ENCODE peak calls at places on chromosomes 4 and X, in ten cellular contexts. O is HFF-Myc, V is GM12865, L is fibroblast of the aortic adventitia, E is adipocyte, M is WERI-Rb-1, Q is PC-3, B is thoracic aorta, G is epithelial cell of esophagus, U is spleen. Y is an unnamed sample.

GRCh38 chrX:38999967-39000745 is 198.9 kb downstream of the MID1IP1 start:
- DNase-seq in O (peak; percentile 77), V (no peak), L (peak; percentile 49), E (peak; percentile 13), M (no peak), Q (no peak), B (no peak), G (no peak), U (no peak), Y (no peak)

GRCh38 chr4:60757986-60758385 is 442.1 kb upstream of the ADGRL3 start:
- DNase-seq in O (no peak), V (no peak), L (peak; percentile 60), E (peak; percentile 52), M (no peak), Q (peak; percentile 55), B (no peak), G (no peak), U (no peak), Y (no peak)

GRCh38 chr4:182837831-182838230 is 79.4 kb downstream of the DCTD start:
- DNase-seq in O (no peak), V (no peak), L (no peak), E (no peak), M (no peak), Q (no peak), B (no peak), G (no peak), U (no peak), Y (no peak)

GRCh38 chr4:124948976-124949597 is 236.6 kb upstream of the ANKRD50 start:
- DNase-seq in O (no peak), V (peak; percentile 2), L (peak; percentile 86), E (no peak), M (no peak), Q (peak; percentile 39), B (no peak), G (no peak), U (no peak), Y (no peak)

GRCh38 chr4:148793221-148793620 is 351.0 kb upstream of the NR3C2 start:
- DNase-seq in O (no peak), V (no peak), L (peak; percentile 7), E (no peak), M (no peak), Q (no peak), B (no peak), G (no peak), U (no peak), Y (no peak)

GRCh38 chr4:99817310-99817885 is 771 bp downstream of the DAPP1 start:
- DNase-seq in O (no peak), V (peak; percentile 50), L (no peak), E (no peak), M (no peak), Q (peak; percentile 53), B (no peak), G (peak; percentile 89), U (no peak), Y (no peak)

GRCh38 chrX:3713937-3714434 is 537 bp upstream of the PRKX start:
- DNase-seq in O (no peak), V (no peak), L (no peak), E (no peak), M (no peak), Q (peak; percentile 9), B (no peak), G (peak; percentile 31), U (no peak), Y (no peak)

GRCh38 chrX:119757646-119757978 is 776 bp upstream of the SOWAHD start:
- DNase-seq in O (no peak), V (no peak), L (no peak), E (no peak), M (no peak), Q (no peak), B (no peak), G (no peak), U (no peak), Y (no peak)

GRCh38 chrX:48705876-48706275 is 9.3 kb downstream of the SUV39H1 start:
- DNase-seq in O (no peak), V (no peak), L (no peak), E (no peak), M (no peak), Q (no peak), B (no peak), G (no peak), U (peak; percentile 69), Y (no peak)

GRCh38 chrX:48702032-48702431 is 5.5 kb downstream of the SUV39H1 start:
- DNase-seq in O (no peak), V (no peak), L (no peak), E (no peak), M (no peak), Q (no peak), B (no peak), G (no peak), U (peak; percentile 65), Y (no peak)

GRCh38 chrX:48703228-48703627 is 6.7 kb downstream of the SUV39H1 start:
- DNase-seq in O (no peak), V (no peak), L (no peak), E (no peak), M (no peak), Q (no peak), B (no peak), G (no peak), U (no peak), Y (no peak)

GRCh38 chrX:48702716-48703115 is 6.2 kb downstream of the SUV39H1 start:
- DNase-seq in O (no peak), V (no peak), L (no peak), E (no peak), M (no peak), Q (no peak), B (no peak), G (no peak), U (peak; percentile 13), Y (no peak)

GRCh38 chrX:48703642-48704481 is 7.3 kb downstream of the SUV39H1 start:
- DNase-seq in O (no peak), V (no peak), L (peak; percentile 20), E (no peak), M (no peak), Q (peak; percentile 90), B (no peak), G (peak; percentile 95), U (peak; percentile 38), Y (peak; percentile 80)
- H3K4me3 ChIP-seq in O (no peak overlapping the region), V (no peak overlapping the region), L (no peak overlapping the region), E (no peak overlapping the region), M (no peak overlapping the region), Q (no peak overlapping the region), B (no peak overlapping the region), G (no peak overlapping the region), U (no peak overlapping the region), Y (no peak overlapping the region)

DNA sequence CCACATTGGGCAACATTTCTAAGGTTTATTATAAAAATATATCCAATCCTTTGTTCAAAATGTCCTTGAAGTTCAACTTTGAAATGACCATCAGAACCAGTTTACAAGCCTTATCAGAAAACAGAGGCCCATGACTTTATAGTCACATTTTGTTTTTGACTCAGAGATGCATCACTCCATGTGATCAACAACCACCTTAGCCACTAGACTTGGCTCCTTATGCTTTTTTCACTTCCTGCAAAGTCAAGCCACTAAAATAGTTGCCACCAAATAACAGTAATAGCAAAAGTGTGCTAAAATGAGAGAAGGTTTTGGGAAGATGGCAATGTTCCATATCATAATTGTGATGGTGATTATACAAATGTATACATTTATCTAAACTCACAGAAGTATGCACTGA is 181.7 kb downstream of the MAML3 start:
- DNase-seq in O (no peak), V (peak; percentile 14), L (no peak), E (no peak), M (no peak), Q (peak; percentile 10), B (no peak), G (peak; percentile 22), U (no peak), Y (no peak)
- H3K4me3 ChIP-seq in O (no peak overlapping the region), V (no peak overlapping the region), L (no peak overlapping the region), E (no peak overlapping the region), M (no peak overlapping the region), Q (no peak overlapping the region), B (no peak overlapping the region), G (no peak overlapping the region), U (no peak overlapping the region), Y (no peak overlapping the region)

DNA sequence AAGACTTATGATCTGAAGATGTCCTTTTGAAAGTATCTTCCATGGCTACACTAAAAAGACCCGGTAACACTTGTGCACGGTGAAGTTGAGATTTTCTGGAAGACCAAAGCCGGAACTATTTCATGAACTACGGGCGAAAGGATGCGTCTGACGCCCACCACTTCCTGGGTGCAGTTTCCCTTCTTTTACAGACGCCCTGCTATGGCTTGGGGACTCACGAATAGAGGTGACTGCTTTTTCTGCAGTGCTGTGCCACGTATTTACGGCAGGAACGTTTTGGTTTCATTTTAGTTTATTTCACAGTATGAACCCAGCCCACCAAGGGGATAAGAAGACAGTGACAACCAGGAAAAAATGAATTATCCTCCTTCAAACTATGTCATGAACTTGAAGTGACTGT is 180.4 kb downstream of the AFAP1 start:
- DNase-seq in O (no peak), V (peak; percentile 24), L (no peak), E (no peak), M (no peak), Q (no peak), B (no peak), G (no peak), U (peak; percentile 70), Y (no peak)
- H3K4me3 ChIP-seq in O (no peak overlapping the region), V (no peak overlapping the region), L (no peak overlapping the region), E (no peak overlapping the region), M (no peak overlapping the region), Q (no peak overlapping the region), B (peak overlapping the region; percentile 1), G (no peak overlapping the region), U (no peak overlapping the region), Y (no peak overlapping the region)

DNA sequence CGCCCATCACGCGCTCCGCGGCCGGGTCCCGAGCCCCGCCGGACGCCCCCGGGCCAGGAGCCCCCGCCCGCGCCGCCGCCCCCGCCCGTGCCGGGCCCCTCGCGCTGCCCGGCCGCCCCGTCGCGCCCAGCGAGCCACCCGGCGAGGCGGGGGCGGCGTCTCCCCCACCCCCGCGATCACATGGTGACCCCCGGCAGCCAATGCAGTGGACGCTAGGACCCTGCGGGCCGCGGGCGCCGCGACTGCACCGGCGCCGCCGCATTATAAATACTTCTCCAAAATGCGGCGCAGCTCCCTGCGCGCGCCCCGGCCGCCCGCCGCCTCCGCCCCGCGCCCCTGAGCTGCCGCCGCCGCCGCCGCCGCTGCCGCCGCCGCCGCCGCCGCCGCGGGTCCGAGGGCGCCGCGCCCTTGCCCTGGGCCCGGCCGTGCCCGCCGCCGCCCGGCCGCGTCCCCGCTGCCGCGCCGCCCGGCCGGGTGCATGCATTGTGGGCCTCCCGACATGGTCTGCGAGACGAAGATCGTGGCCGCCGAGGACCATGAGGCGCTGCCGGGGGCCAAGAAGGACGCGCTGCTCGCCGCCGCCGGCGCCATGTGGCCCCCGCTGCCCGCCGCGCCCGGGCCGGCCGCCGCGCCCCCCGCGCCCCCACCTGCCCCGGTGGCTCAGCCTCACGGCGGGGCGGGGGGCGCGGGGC is at the start of gene NAT8L:
- DNase-seq in O (no peak), V (no peak), L (no peak), E (peak; percentile 60), M (peak; percentile 82), Q (peak; percentile 11), B (no peak), G (no peak), U (no peak), Y (no peak)
- H3K4me3 ChIP-seq in O (no peak within 1 kb of the TSS), V (no peak within 1 kb of the TSS), L (peak within 1 kb of the TSS; percentile 44), E (no peak within 1 kb of the TSS), M (peak within 1 kb of the TSS; percentile 70), Q (peak within 1 kb of the TSS; percentile 43), B (peak within 1 kb of the TSS; percentile 58), G (no peak within 1 kb of the TSS), U (peak within 1 kb of the TSS; percentile 48), Y (no peak within 1 kb of the TSS)

GRCh38 chr4:2482192-2482591 is 13.3 kb downstream of the RNF4 start:
- DNase-seq in O (no peak), V (no peak), L (no peak), E (no peak), M (peak; percentile 26), Q (no peak), B (no peak), G (no peak), U (no peak), Y (no peak)
- H3K4me3 ChIP-seq in O (no peak overlapping the region), V (peak overlapping the region; percentile 31), L (no peak overlapping the region), E (no peak overlapping the region), M (no peak overlapping the region), Q (no peak overlapping the region), B (peak overlapping the region; percentile 5), G (no peak overlapping the region), U (no peak overlapping the region), Y (no peak overlapping the region)